ENCODE peak calls at places on chromosomes 12 and 14, in seven cellular contexts. Y is SJSA1, F is testis, W is neural progenitor cell, G is endothelial cell of umbilical vein, H is gastrocnemius medialis, L is DND-41. B is an unnamed sample. For H3K36me3, the result is how much of the 10 kb centered on the place peaks cover.

GRCh38 chr12:64252708-64253107 is 30.6 kb upstream of the KICS2 start:
- DNase-seq in F (no peak), Y (no peak), W (no peak), H (peak), G (no peak), L (no peak), B (no peak)

GRCh38 chr12:94140556-94140955 is 7.8 kb upstream of the PLXNC1 start:
- DNase-seq in Y (no peak), G (no peak), W (peak), H (no peak), L (peak), F (no peak), B (no peak)

GRCh38 chr12:74317078-74317581 is 220.5 kb upstream of the ATXN7L3B start:
- DNase-seq in F (peak), H (no peak), G (peak), W (peak), Y (no peak), L (no peak), B (no peak)

GRCh38 chr14:99831915-99832314 is 38.7 kb downstream of the EML1 start:
- DNase-seq in W (no peak), L (no peak), H (no peak), Y (no peak), G (no peak), F (no peak), B (no peak)

GRCh38 chr14:65045011-65045410 is 57.3 kb downstream of the MAX start:
- DNase-seq in H (no peak), Y (no peak), F (no peak), G (no peak), L (no peak), W (no peak), B (no peak)

GRCh38 chr14:61186793-61187641 is 94.1 kb downstream of the TMEM30B start:
- DNase-seq in W (peak), F (peak), Y (no peak), L (no peak), G (peak), H (peak), B (no peak)

GRCh38 chr12:86379337-86379736 is 123.1 kb upstream of the MGAT4C start:
- DNase-seq in F (no peak), L (no peak), H (no peak), G (no peak), W (no peak), Y (no peak), B (no peak)

GRCh38 chr12:124517260-124518050 is 50.0 kb downstream of the NCOR2 start:
- DNase-seq in W (no peak), G (peak), F (peak), Y (peak), L (no peak), H (peak), B (peak)

GRCh38 chr14:100669468-100669867 is 57.2 kb upstream of the DLK1 start:
- DNase-seq in H (no peak), L (no peak), Y (no peak), G (no peak), F (no peak), W (no peak), B (no peak)

GRCh38 chr14:79281244-79282199 is 929.8 kb downstream of the DIO2 start:
- DNase-seq in W (peak), H (no peak), F (no peak), G (no peak), Y (no peak), L (no peak), B (no peak)

GRCh38 chr14:99612065-99612736 is 8.2 kb upstream of the CCDC85C start:
- DNase-seq in H (no peak), G (no peak), Y (no peak), F (no peak), W (no peak), L (no peak), B (no peak)

GRCh38 chr12:131140697-131141096 is 187.0 kb downstream of the ADGRD1 start:
- DNase-seq in W (no peak), Y (peak), G (no peak), L (no peak), H (no peak), F (no peak), B (no peak)

GRCh38 chr12:15268927-15269552 is 47.8 kb upstream of the RERG start:
- DNase-seq in F (peak), G (peak), W (peak), L (peak), Y (no peak), H (peak), B (no peak)

GRCh38 chr14:93231129-93231979 is 24.3 kb downstream of the UBR7 start:
- DNase-seq in L (no peak), F (peak), G (peak), H (no peak), W (no peak), Y (no peak), B (no peak)

GRCh38 chr14:94388027-94388895 is at the start of gene SERPINA1:
- DNase-seq in G (no peak), H (no peak), W (no peak), F (no peak), L (no peak), Y (no peak), B (no peak)

GRCh38 chr12:109670647-109671046 is 43.0 kb upstream of the FAM222A start:
- DNase-seq in G (no peak), F (no peak), Y (no peak), H (no peak), L (no peak), W (peak), B (no peak)

GRCh38 chr14:93219103-93219726 is 12.2 kb downstream of the UBR7 start:
- DNase-seq in L (peak), Y (no peak), W (peak), G (peak), F (peak), H (no peak), B (no peak)

GRCh38 chr12:109888179-109889020 is 8.1 kb upstream of the GLTP start:
- DNase-seq in H (no peak), F (no peak), G (peak), L (no peak), Y (peak), W (no peak), B (no peak)

GRCh38 chr12:102120886-102121285 is 903 bp downstream of the PARPBP start:
- DNase-seq in Y (no peak), L (peak), H (no peak), W (peak), G (peak), F (no peak), B (no peak)

GRCh38 chr14:61343471-61343870 is 22.1 kb downstream of the PRKCH start:
- DNase-seq in W (no peak), G (no peak), F (no peak), L (no peak), H (no peak), Y (no peak), B (no peak)

GRCh38 chr12:70660620-70661219 is 23.5 kb upstream of the PTPRB start:
- DNase-seq in F (no peak), Y (peak), L (no peak), G (peak), H (peak), W (no peak), B (no peak)

GRCh38 chr14:101927859-101928258 is 36.5 kb upstream of the DYNC1H1 start:
- DNase-seq in W (no peak), F (peak), G (no peak), H (peak), Y (peak), L (no peak), B (peak)

GRCh38 chr12:24244231-24244630 is 294.8 kb upstream of the SOX5 start:
- DNase-seq in L (no peak), W (no peak), F (no peak), H (no peak), Y (no peak), G (no peak), B (no peak)

GRCh38 chr12:133124674-133125073 is 5.4 kb downstream of the ZNF891 start:
- DNase-seq in W (no peak), G (no peak), Y (no peak), L (no peak), F (no peak), H (no peak), B (no peak)

DNA sequence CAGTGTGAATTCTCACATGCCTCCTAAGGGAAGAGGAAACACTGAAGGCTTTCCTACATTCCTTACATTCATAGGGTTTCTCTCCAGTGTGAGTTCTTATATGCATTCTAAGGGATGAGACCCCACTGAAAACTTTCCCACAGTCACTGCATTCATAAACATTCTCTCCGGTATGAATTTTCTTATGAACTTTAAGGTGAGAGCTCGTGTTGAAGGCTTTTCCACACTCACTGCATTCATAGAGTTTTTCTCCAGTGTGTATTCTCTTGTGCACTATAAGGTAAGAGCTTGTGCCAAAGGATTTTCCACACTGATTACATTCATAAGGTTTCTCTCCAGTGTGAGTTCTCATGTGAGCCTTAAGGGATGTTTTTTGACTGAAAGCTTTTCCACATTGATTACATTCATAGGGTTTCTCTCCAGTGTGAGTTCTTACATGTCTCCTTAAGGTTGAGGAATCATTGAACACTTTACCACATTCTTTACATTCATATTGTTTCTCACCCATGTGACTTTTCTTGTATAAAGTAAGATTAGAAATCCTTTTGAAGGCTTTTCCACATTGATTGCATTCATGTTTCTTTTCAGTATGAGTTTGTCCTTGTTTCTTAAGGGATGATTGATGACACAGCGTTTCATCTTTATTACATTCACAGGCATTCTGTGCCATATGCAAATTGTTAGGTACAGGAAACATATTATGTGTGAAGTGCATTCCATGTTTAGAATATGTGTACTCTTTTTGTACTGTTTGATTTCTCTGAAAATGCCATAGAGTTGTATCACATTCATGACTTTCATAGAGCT is 9.5 kb downstream of the ZNF891 start:
- DNase-seq in G (no peak), H (no peak), F (no peak), W (no peak), L (no peak), Y (no peak), B (no peak)
- H3K36me3 ChIP-seq in G (under half), H (under half), F (under half), W (half or more), L (half or more), Y (under half), B (half or more)

DNA sequence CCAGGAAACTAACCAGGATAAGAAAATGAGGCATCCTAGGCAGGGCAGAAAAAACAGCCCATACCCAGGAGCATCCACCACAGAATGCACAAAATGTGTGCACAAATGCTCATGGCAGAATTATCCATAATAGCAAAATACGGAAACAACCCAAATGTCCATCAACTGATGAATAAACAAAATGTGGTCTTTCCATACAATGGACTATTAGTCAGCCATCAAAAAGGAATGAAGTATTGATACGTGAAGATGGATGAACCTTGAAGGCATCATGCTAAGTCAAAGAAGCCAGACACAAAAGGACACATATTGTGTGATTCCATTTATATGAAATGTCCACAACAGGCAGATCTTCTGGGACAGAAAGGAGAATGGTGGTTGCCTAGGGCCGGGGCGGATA is 19.1 kb downstream of the HRK start:
- DNase-seq in W (no peak), H (no peak), L (no peak), F (no peak), Y (no peak), G (no peak), B (no peak)
- H3K36me3 ChIP-seq in W (under half), H (under half), L (under half), F (under half), Y (under half), G (under half), B (under half)

DNA sequence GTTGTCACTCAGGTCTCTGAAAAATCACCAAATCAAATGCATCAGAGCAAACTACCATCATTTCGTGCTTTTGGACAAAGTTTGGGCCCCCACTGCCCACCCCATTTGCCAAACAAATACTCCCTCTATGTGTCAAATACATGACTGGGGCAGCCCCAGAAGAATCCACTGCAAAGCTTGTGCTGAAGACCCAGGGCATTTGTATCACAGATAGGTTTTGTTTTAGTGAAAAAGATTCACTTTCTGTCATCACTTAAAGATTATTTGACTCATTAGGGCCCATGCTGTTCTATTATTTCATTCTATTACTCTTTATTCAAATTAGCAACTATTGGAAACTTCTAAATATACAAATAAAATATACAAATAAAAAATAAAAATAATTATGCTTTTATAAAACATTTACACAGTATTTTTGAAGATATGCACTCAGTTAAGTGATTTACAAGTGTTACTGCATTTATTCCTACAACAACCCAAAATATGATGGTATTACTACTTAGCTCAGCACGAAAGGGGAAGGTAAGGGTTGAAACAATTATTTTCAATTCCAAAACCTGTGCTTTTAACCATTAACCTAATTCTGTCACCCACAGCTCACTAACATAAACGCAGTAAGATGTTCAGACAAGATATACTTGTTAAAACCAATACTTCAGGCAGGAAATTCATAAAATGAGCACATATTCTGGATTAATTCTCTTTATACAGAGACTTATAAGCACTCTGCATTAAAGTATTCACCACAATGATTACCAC is 36.5 kb downstream of the LRIG3 start:
- DNase-seq in F (no peak), G (no peak), L (no peak), Y (no peak), H (no peak), W (no peak), B (no peak)
- H3K36me3 ChIP-seq in F (under half), G (half or more), L (under half), Y (half or more), H (under half), W (half or more), B (under half)

GRCh38 chr12:106971065-106971464 is 15.4 kb downstream of the TMEM263 start:
- DNase-seq in F (no peak), W (no peak), L (no peak), Y (no peak), G (no peak), H (no peak), B (no peak)
- H3K36me3 ChIP-seq in F (under half), W (under half), L (half or more), Y (half or more), G (under half), H (under half), B (under half)

GRCh38 chr12:53670966-53671365 is 4.9 kb downstream of the ATP5MC2 start:
- DNase-seq in L (no peak), H (no peak), F (no peak), W (no peak), Y (no peak), G (no peak), B (no peak)
- H3K36me3 ChIP-seq in L (half or more), H (under half), F (under half), W (under half), Y (half or more), G (under half), B (half or more)

GRCh38 chr12:132719141-132719953 is 8.7 kb downstream of the PGAM5 start:
- DNase-seq in F (no peak), G (no peak), L (no peak), Y (no peak), H (no peak), W (no peak), B (no peak)

GRCh38 chr12:132719954-132720324 is 9.3 kb downstream of the PGAM5 start:
- DNase-seq in H (no peak), F (no peak), G (no peak), Y (no peak), W (no peak), L (no peak), B (no peak)

GRCh38 chr12:132718644-132719043 is 8.0 kb downstream of the PGAM5 start:
- DNase-seq in H (no peak), G (no peak), F (no peak), Y (no peak), L (no peak), W (no peak), B (no peak)

GRCh38 chr12:132723015-132723763 is 12.5 kb downstream of the PGAM5 start:
- DNase-seq in F (no peak), G (no peak), H (no peak), W (no peak), L (no peak), Y (no peak), B (no peak)

DNA sequence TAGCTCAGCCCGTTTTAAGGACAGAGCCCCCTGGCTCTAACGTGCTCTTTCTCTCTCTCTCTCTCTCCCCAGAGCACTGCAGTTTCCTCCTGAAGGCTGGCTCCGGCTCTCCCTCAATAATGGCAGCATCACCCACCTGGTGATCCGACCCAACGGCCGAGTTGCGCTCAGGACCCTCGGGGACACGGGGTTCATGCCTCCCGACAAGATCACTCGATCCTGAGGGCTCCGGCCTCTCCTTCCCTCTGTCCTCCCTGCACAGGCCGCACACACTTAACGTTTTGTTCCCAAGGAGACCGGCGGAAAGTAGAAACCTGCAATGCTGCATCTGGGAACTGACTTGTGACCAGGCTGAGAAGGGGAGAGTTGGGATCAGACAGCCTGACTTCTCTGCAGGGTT is 10.0 kb downstream of the PGAM5 start:
- DNase-seq in H (no peak), F (no peak), G (no peak), L (no peak), W (no peak), Y (no peak), B (no peak)
- H3K36me3 ChIP-seq in H (under half), F (under half), G (half or more), L (half or more), W (under half), Y (half or more), B (half or more)

DNA sequence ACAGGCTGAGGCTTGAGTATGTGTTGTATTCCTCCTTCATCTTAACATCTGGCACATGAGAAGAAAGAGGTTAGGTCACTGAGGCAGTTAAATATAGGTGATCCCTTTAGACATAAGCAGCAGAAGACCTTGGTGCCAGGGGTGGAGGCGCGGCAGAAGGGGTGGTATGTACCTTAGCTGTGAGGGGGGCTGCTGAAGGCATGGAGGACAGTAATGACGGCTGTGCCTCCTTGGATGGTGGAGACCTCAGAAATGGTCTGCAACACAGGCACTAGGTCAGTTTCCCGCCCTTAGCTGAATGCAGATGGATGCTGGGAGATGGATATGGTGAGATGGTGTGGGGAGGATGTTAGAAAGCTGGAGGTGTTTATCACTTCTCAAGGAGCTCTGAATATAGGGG is 1.5 kb upstream of the PNMA1 start:
- DNase-seq in H (no peak), W (no peak), Y (no peak), G (no peak), F (no peak), L (no peak), B (no peak)
- H3K36me3 ChIP-seq in H (under half), W (under half), Y (half or more), G (under half), F (under half), L (under half), B (under half)